ENCODE peak calls at places on chromosomes 5 and 9, in six cellular contexts. M is PC-9, Q is PC-3, R is neuronal stem cell, Y is K562, U is GM23248. P is an unnamed sample.

GRCh38 chr9:105425817-105426433 is 21.9 kb upstream of the FSD1L start:
- DNase-seq in M (no peak), Q (peak), R (no peak), Y (no peak), U (peak), P (peak)

GRCh38 chr9:128098017-128098935 is 29.3 kb downstream of the PTGES2 start:
- DNase-seq in M (peak), Q (peak), R (peak), Y (peak), U (peak), P (no peak)

GRCh38 chr5:98631311-98632054 is 142.0 kb upstream of the RGMB start:
- DNase-seq in M (no peak), Q (peak), R (no peak), Y (no peak), U (peak), P (no peak)

GRCh38 chr9:112015149-112015548 is 118.5 kb downstream of the UGCG start:
- DNase-seq in M (no peak), Q (no peak), R (no peak), Y (no peak), U (no peak), P (no peak)

GRCh38 chr9:4622016-4622415 is 40.1 kb upstream of the PLPP6 start:
- DNase-seq in M (no peak), Q (no peak), R (no peak), Y (no peak), U (no peak), P (no peak)

GRCh38 chr9:104866186-104866585 is 61.8 kb downstream of the ABCA1 start:
- DNase-seq in M (no peak), Q (peak), R (no peak), Y (no peak), U (peak), P (no peak)

GRCh38 chr5:159106569-159107282 is 7.0 kb upstream of the EBF1 start:
- DNase-seq in M (peak), Q (peak), R (peak), Y (peak), U (peak), P (peak)

GRCh38 chr5:73564644-73565165 is 734 bp downstream of the ANKRA2 start:
- DNase-seq in M (no peak), Q (no peak), R (no peak), Y (peak), U (peak), P (peak)

GRCh38 chr9:6845881-6846280 is 88.1 kb downstream of the KDM4C start:
- DNase-seq in M (no peak), Q (no peak), R (peak), Y (no peak), U (peak), P (no peak)

GRCh38 chr5:10935536-10935935 is 174.5 kb upstream of the DAP start:
- DNase-seq in M (no peak), Q (no peak), R (no peak), Y (no peak), U (no peak), P (no peak)

GRCh38 chr5:142319105-142319504 is 5.7 kb downstream of the SPRY4 start:
- DNase-seq in M (no peak), Q (no peak), R (no peak), Y (no peak), U (no peak), P (no peak)

GRCh38 chr5:69492391-69493234 is at the start of gene OCLN:
- DNase-seq in M (peak), Q (peak), R (peak), Y (no peak), U (peak), P (no peak)

DNA sequence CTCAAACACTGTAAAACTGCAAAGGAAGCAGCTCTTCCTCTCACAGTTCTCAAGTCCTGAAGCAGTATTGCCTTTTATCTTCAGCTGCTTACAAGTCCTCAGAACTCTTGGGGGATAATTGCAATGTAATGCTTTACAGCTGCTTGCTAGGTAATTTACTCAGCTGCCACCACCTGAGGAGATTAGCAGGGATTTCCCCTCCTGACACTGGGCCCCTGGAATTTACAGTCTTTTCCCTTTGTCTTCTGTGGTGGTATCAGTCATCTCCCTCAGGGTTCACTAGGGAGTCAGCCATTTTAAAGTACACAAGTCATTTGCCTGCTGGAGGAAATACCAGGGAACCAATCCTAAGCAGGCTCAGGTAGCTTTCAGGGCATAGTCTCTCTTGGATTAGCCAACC is 754.3 kb upstream of the GRAMD2B start:
- DNase-seq in M (no peak), Q (peak), R (no peak), Y (no peak), U (no peak), P (peak)
- H2AFZ ChIP-seq in M (peak), Q (peak), R (peak), Y (no peak), U (no peak), P (no peak)

GRCh38 chr5:150147580-150148407 is 7.9 kb downstream of the PDGFRB start:
- DNase-seq in M (no peak), Q (no peak), R (no peak), Y (no peak), U (peak), P (no peak)

GRCh38 chr5:150146862-150147579 is 8.6 kb downstream of the PDGFRB start:
- DNase-seq in M (no peak), Q (no peak), R (no peak), Y (no peak), U (no peak), P (no peak)

GRCh38 chr5:150144876-150145275 is 10.8 kb downstream of the PDGFRB start:
- DNase-seq in M (no peak), Q (no peak), R (no peak), Y (no peak), U (no peak), P (no peak)

GRCh38 chr5:150144211-150144801 is 11.3 kb downstream of the PDGFRB start:
- DNase-seq in M (no peak), Q (no peak), R (no peak), Y (peak), U (peak), P (no peak)

DNA sequence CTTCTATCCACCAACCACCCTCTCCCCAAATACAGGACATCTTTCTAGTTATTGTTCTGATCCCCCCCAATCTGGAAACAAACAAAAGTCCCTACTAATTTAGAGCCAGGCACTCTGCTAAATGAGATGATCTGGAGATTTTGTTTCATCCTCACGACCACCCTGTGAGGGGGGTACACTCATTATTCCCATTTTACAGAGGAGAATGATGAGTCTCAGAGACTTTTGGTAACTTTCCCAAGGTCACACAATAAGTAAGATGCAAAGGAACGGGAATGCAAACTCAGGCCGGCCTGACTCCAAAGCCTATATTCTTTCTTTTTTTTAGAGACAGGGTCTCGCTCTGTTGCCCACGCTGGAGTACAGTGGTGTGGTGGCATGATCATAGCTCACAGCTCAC is 9.4 kb downstream of the PDGFRB start:
- DNase-seq in M (no peak), Q (no peak), R (no peak), Y (no peak), U (no peak), P (no peak)
- H3K27ac ChIP-seq in M (no peak), Q (no peak), R (no peak), Y (no peak), U (peak), P (no peak)

GRCh38 chr5:163759000-163759730 is 253.7 kb downstream of the MAT2B start:
- DNase-seq in M (no peak), Q (no peak), R (no peak), Y (no peak), U (no peak), P (no peak)

GRCh38 chr5:163755505-163755904 is 250.1 kb downstream of the MAT2B start:
- DNase-seq in M (no peak), Q (no peak), R (no peak), Y (no peak), U (no peak), P (no peak)

GRCh38 chr5:163756170-163756569 is 250.8 kb downstream of the MAT2B start:
- DNase-seq in M (no peak), Q (no peak), R (no peak), Y (no peak), U (no peak), P (no peak)

GRCh38 chr5:163758283-163758711 is 252.9 kb downstream of the MAT2B start:
- DNase-seq in M (no peak), Q (no peak), R (no peak), Y (no peak), U (peak), P (no peak)

DNA sequence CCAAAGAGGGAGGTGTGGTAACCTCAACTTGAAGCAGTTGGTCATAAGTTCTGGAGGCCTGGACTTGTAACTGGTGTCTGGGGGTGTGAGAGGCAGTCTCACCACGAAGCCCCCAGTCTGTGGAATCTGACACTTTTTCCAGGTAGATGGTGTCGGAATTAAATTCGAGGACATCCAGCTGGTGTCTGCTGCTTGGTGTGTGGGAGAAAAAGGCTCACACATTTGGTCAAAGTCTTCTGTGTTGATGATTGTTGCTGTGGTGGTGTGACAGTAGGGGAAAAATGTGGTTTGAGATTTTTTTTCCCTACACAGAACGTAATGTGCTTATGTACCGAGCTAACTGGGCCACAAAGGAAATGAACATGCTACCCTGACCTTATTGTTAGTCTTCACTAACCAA is 251.9 kb downstream of the MAT2B start:
- DNase-seq in M (no peak), Q (no peak), R (no peak), Y (no peak), U (no peak), P (no peak)
- H2AFZ ChIP-seq in M (no peak), Q (no peak), R (no peak), Y (no peak), U (no peak), P (no peak)

GRCh38 chr5:138965631-138966030 is 90.5 kb upstream of the LRRTM2 start:
- DNase-seq in M (no peak), Q (no peak), R (no peak), Y (no peak), U (no peak), P (no peak)

GRCh38 chr5:138968601-138969000 is 93.5 kb upstream of the LRRTM2 start:
- DNase-seq in M (no peak), Q (no peak), R (no peak), Y (no peak), U (no peak), P (no peak)

GRCh38 chr5:138966236-138966985 is 91.3 kb upstream of the LRRTM2 start:
- DNase-seq in M (no peak), Q (no peak), R (no peak), Y (no peak), U (peak), P (no peak)

GRCh38 chr5:138969323-138970013 is 94.3 kb upstream of the LRRTM2 start:
- DNase-seq in M (no peak), Q (no peak), R (no peak), Y (no peak), U (no peak), P (no peak)

DNA sequence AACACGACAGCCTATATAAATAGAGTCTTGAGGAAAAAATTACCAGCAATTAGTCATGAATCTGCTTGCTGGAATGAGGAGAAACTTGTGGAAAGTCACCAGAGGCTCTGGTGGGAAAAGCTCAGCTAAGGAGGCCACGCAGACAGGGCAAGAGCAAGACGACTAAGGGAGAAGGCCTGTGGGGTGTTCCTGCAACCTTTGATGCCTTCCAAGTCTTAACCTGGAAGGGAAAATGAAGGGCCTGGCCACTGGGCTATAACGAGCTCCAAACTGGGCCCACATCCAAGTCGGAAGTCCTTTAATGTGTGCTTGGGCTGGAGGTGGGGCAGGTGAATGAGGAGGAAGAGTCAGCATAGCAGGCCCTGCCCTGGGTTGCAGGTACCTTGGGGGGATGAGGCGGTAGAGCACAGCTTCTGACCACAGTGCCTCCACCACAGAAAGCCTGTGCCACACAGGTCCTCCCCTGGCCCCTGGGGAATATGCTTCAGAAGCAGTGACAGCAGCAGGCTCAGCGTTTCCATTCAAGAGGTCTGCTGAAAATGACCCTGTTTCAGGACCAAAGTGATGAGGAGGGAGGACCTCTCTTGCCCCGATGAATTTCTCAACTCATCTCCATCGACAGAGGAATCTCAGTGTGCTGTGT is 92.8 kb upstream of the LRRTM2 start:
- DNase-seq in M (no peak), Q (no peak), R (no peak), Y (no peak), U (peak), P (no peak)
- H3K27ac ChIP-seq in M (no peak), Q (no peak), R (no peak), Y (no peak), U (no peak), P (no peak)